ENCODE peak calls at places on chromosomes 1 and 21, in nine cellular contexts. One of them, this sample, is unnamed.

GRCh38 chr1:28365864-28366263 is 3.7 kb upstream of the PHACTR4 start:
- DNase-seq in stimulated activated CD8-positive, alpha-beta memory T cell treated with anti-CD3 and anti-CD28 coated beads, Interleukin-15, amount 100 ng/mL, for 24 hours: no peak
- DNase-seq in PC-9: peak; percentile 79
- DNase-seq in fibroblast of pulmonary artery: no peak
- DNase-seq in caudate nucleus: no peak
- DNase-seq in NCI-H1436: no peak
- DNase-seq in SW480: no peak
- DNase-seq in ureter: no peak
- DNase-seq in progenitor cell of endocrine pancreas: no peak
- DNase-seq in this sample: no peak

GRCh38 chr1:40824591-40825429 is 37.4 kb downstream of the CITED4 start:
- DNase-seq in fibroblast of pulmonary artery: peak; percentile 61
- DNase-seq in NCI-H1436: no peak
- DNase-seq in PC-9: no peak
- DNase-seq in ureter: no peak
- DNase-seq in SW480: no peak
- DNase-seq in caudate nucleus: no peak
- DNase-seq in progenitor cell of endocrine pancreas: no peak
- DNase-seq in stimulated activated CD8-positive, alpha-beta memory T cell treated with anti-CD3 and anti-CD28 coated beads, Interleukin-15, amount 100 ng/mL, for 24 hours: no peak
- DNase-seq in this sample: no peak

GRCh38 chr1:7993593-7994479 is 32.3 kb downstream of the ERRFI1 start:
- DNase-seq in caudate nucleus: no peak
- DNase-seq in progenitor cell of endocrine pancreas: no peak
- DNase-seq in ureter: no peak
- DNase-seq in fibroblast of pulmonary artery: peak; percentile 58
- DNase-seq in PC-9: no peak
- DNase-seq in NCI-H1436: no peak
- DNase-seq in stimulated activated CD8-positive, alpha-beta memory T cell treated with anti-CD3 and anti-CD28 coated beads, Interleukin-15, amount 100 ng/mL, for 24 hours: no peak
- DNase-seq in SW480: no peak
- DNase-seq in this sample: no peak

GRCh38 chr1:109134423-109134822 is 20.5 kb downstream of the ELAPOR1 start:
- DNase-seq in PC-9: peak; percentile 28
- DNase-seq in progenitor cell of endocrine pancreas: no peak
- DNase-seq in fibroblast of pulmonary artery: no peak
- DNase-seq in stimulated activated CD8-positive, alpha-beta memory T cell treated with anti-CD3 and anti-CD28 coated beads, Interleukin-15, amount 100 ng/mL, for 24 hours: no peak
- DNase-seq in ureter: no peak
- DNase-seq in SW480: no peak
- DNase-seq in caudate nucleus: no peak
- DNase-seq in NCI-H1436: no peak
- DNase-seq in this sample: no peak

GRCh38 chr21:34733866-34734265 is 65.1 kb downstream of the CLIC6 start:
- DNase-seq in caudate nucleus: no peak
- DNase-seq in SW480: no peak
- DNase-seq in fibroblast of pulmonary artery: no peak
- DNase-seq in stimulated activated CD8-positive, alpha-beta memory T cell treated with anti-CD3 and anti-CD28 coated beads, Interleukin-15, amount 100 ng/mL, for 24 hours: no peak
- DNase-seq in NCI-H1436: no peak
- DNase-seq in ureter: no peak
- DNase-seq in PC-9: no peak
- DNase-seq in progenitor cell of endocrine pancreas: no peak
- DNase-seq in this sample: no peak

GRCh38 chr1:155210304-155210703 is 1.8 kb downstream of the MTX1 start:
- DNase-seq in NCI-H1436: no peak
- DNase-seq in caudate nucleus: no peak
- DNase-seq in PC-9: no peak
- DNase-seq in progenitor cell of endocrine pancreas: no peak
- DNase-seq in fibroblast of pulmonary artery: no peak
- DNase-seq in stimulated activated CD8-positive, alpha-beta memory T cell treated with anti-CD3 and anti-CD28 coated beads, Interleukin-15, amount 100 ng/mL, for 24 hours: no peak
- DNase-seq in SW480: no peak
- DNase-seq in ureter: no peak
- DNase-seq in this sample: no peak

GRCh38 chr1:231781887-231782286 is 155.3 kb downstream of the DISC1 start:
- DNase-seq in progenitor cell of endocrine pancreas: no peak
- DNase-seq in caudate nucleus: no peak
- DNase-seq in stimulated activated CD8-positive, alpha-beta memory T cell treated with anti-CD3 and anti-CD28 coated beads, Interleukin-15, amount 100 ng/mL, for 24 hours: no peak
- DNase-seq in PC-9: no peak
- DNase-seq in SW480: no peak
- DNase-seq in fibroblast of pulmonary artery: peak; percentile 72
- DNase-seq in NCI-H1436: no peak
- DNase-seq in ureter: no peak
- DNase-seq in this sample: no peak

GRCh38 chr21:34582506-34583150 is 32.3 kb downstream of the RCAN1 start:
- DNase-seq in SW480: peak; percentile 48
- DNase-seq in ureter: no peak
- DNase-seq in progenitor cell of endocrine pancreas: no peak
- DNase-seq in fibroblast of pulmonary artery: peak; percentile 62
- DNase-seq in caudate nucleus: no peak
- DNase-seq in NCI-H1436: no peak
- DNase-seq in PC-9: peak; percentile 37
- DNase-seq in stimulated activated CD8-positive, alpha-beta memory T cell treated with anti-CD3 and anti-CD28 coated beads, Interleukin-15, amount 100 ng/mL, for 24 hours: no peak
- DNase-seq in this sample: no peak

GRCh38 chr1:200784576-200784975 is 45.9 kb downstream of the CAMSAP2 start:
- DNase-seq in fibroblast of pulmonary artery: no peak
- DNase-seq in stimulated activated CD8-positive, alpha-beta memory T cell treated with anti-CD3 and anti-CD28 coated beads, Interleukin-15, amount 100 ng/mL, for 24 hours: no peak
- DNase-seq in SW480: no peak
- DNase-seq in progenitor cell of endocrine pancreas: no peak
- DNase-seq in caudate nucleus: no peak
- DNase-seq in NCI-H1436: no peak
- DNase-seq in PC-9: no peak
- DNase-seq in ureter: no peak
- DNase-seq in this sample: no peak

GRCh38 chr1:1973716-1974642 is 29.6 kb downstream of the CFAP74 start:
- DNase-seq in NCI-H1436: no peak
- DNase-seq in stimulated activated CD8-positive, alpha-beta memory T cell treated with anti-CD3 and anti-CD28 coated beads, Interleukin-15, amount 100 ng/mL, for 24 hours: no peak
- DNase-seq in fibroblast of pulmonary artery: no peak
- DNase-seq in progenitor cell of endocrine pancreas: no peak
- DNase-seq in SW480: no peak
- DNase-seq in caudate nucleus: no peak
- DNase-seq in PC-9: no peak
- DNase-seq in ureter: no peak
- DNase-seq in this sample: no peak

GRCh38 chr1:8077602-8078001 is 51.5 kb upstream of the ERRFI1 start:
- DNase-seq in caudate nucleus: no peak
- DNase-seq in stimulated activated CD8-positive, alpha-beta memory T cell treated with anti-CD3 and anti-CD28 coated beads, Interleukin-15, amount 100 ng/mL, for 24 hours: no peak
- DNase-seq in progenitor cell of endocrine pancreas: no peak
- DNase-seq in fibroblast of pulmonary artery: no peak
- DNase-seq in NCI-H1436: no peak
- DNase-seq in ureter: no peak
- DNase-seq in PC-9: no peak
- DNase-seq in SW480: no peak
- DNase-seq in this sample: no peak

GRCh38 chr1:83115785-83116184 is 883.1 kb downstream of the TTLL7 start:
- DNase-seq in NCI-H1436: no peak
- DNase-seq in ureter: no peak
- DNase-seq in progenitor cell of endocrine pancreas: no peak
- DNase-seq in SW480: no peak
- DNase-seq in PC-9: no peak
- DNase-seq in stimulated activated CD8-positive, alpha-beta memory T cell treated with anti-CD3 and anti-CD28 coated beads, Interleukin-15, amount 100 ng/mL, for 24 hours: no peak
- DNase-seq in caudate nucleus: no peak
- DNase-seq in fibroblast of pulmonary artery: no peak
- DNase-seq in this sample: no peak

GRCh38 chr1:116569776-116570357 is 959 bp downstream of the CD58 start:
- DNase-seq in SW480: peak; percentile 62
- DNase-seq in stimulated activated CD8-positive, alpha-beta memory T cell treated with anti-CD3 and anti-CD28 coated beads, Interleukin-15, amount 100 ng/mL, for 24 hours: no peak
- DNase-seq in caudate nucleus: no peak
- DNase-seq in ureter: peak; percentile 60
- DNase-seq in NCI-H1436: no peak
- DNase-seq in PC-9: peak; percentile 78
- DNase-seq in fibroblast of pulmonary artery: no peak
- DNase-seq in progenitor cell of endocrine pancreas: no peak
- DNase-seq in this sample: no peak

GRCh38 chr1:43001434-43001833 is 42.8 kb upstream of the SLC2A1 start:
- DNase-seq in caudate nucleus: no peak
- DNase-seq in PC-9: no peak
- DNase-seq in fibroblast of pulmonary artery: no peak
- DNase-seq in ureter: no peak
- DNase-seq in progenitor cell of endocrine pancreas: no peak
- DNase-seq in stimulated activated CD8-positive, alpha-beta memory T cell treated with anti-CD3 and anti-CD28 coated beads, Interleukin-15, amount 100 ng/mL, for 24 hours: no peak
- DNase-seq in SW480: no peak
- DNase-seq in NCI-H1436: no peak
- DNase-seq in this sample: no peak

GRCh38 chr1:87644500-87645245 is 316.0 kb downstream of the LMO4 start:
- DNase-seq in NCI-H1436: no peak
- DNase-seq in caudate nucleus: no peak
- DNase-seq in ureter: no peak
- DNase-seq in progenitor cell of endocrine pancreas: no peak
- DNase-seq in SW480: peak; percentile 85
- DNase-seq in PC-9: peak; percentile 73
- DNase-seq in fibroblast of pulmonary artery: peak; percentile 47
- DNase-seq in stimulated activated CD8-positive, alpha-beta memory T cell treated with anti-CD3 and anti-CD28 coated beads, Interleukin-15, amount 100 ng/mL, for 24 hours: no peak
- DNase-seq in this sample: no peak

GRCh38 chr1:200180821-200181220 is 153.3 kb downstream of the NR5A2 start:
- DNase-seq in ureter: no peak
- DNase-seq in NCI-H1436: no peak
- DNase-seq in caudate nucleus: no peak
- DNase-seq in progenitor cell of endocrine pancreas: no peak
- DNase-seq in PC-9: no peak
- DNase-seq in SW480: no peak
- DNase-seq in stimulated activated CD8-positive, alpha-beta memory T cell treated with anti-CD3 and anti-CD28 coated beads, Interleukin-15, amount 100 ng/mL, for 24 hours: no peak
- DNase-seq in fibroblast of pulmonary artery: peak; percentile 64
- DNase-seq in this sample: no peak

GRCh38 chr1:2979191-2980072 is 41.8 kb upstream of the ACTRT2 start:
- DNase-seq in NCI-H1436: no peak
- DNase-seq in caudate nucleus: no peak
- DNase-seq in SW480: no peak
- DNase-seq in fibroblast of pulmonary artery: no peak
- DNase-seq in PC-9: no peak
- DNase-seq in progenitor cell of endocrine pancreas: no peak
- DNase-seq in stimulated activated CD8-positive, alpha-beta memory T cell treated with anti-CD3 and anti-CD28 coated beads, Interleukin-15, amount 100 ng/mL, for 24 hours: no peak
- DNase-seq in ureter: no peak
- DNase-seq in this sample: no peak

GRCh38 chr1:161816201-161816600 is 50.1 kb downstream of the ATF6 start:
- DNase-seq in progenitor cell of endocrine pancreas: no peak
- DNase-seq in ureter: no peak
- DNase-seq in SW480: no peak
- DNase-seq in NCI-H1436: no peak
- DNase-seq in fibroblast of pulmonary artery: peak; percentile 28
- DNase-seq in caudate nucleus: no peak
- DNase-seq in PC-9: no peak
- DNase-seq in stimulated activated CD8-positive, alpha-beta memory T cell treated with anti-CD3 and anti-CD28 coated beads, Interleukin-15, amount 100 ng/mL, for 24 hours: no peak
- DNase-seq in this sample: peak; percentile 27

GRCh38 chr1:245277276-245277675 is 122.5 kb downstream of the KIF26B start:
- DNase-seq in progenitor cell of endocrine pancreas: no peak
- DNase-seq in ureter: no peak
- DNase-seq in fibroblast of pulmonary artery: no peak
- DNase-seq in PC-9: no peak
- DNase-seq in caudate nucleus: no peak
- DNase-seq in stimulated activated CD8-positive, alpha-beta memory T cell treated with anti-CD3 and anti-CD28 coated beads, Interleukin-15, amount 100 ng/mL, for 24 hours: no peak
- DNase-seq in NCI-H1436: no peak
- DNase-seq in SW480: no peak
- DNase-seq in this sample: no peak

GRCh38 chr1:19725606-19726005 is 60.9 kb downstream of the HTR6 start:
- DNase-seq in caudate nucleus: no peak
- DNase-seq in PC-9: no peak
- DNase-seq in SW480: no peak
- DNase-seq in progenitor cell of endocrine pancreas: no peak
- DNase-seq in NCI-H1436: no peak
- DNase-seq in stimulated activated CD8-positive, alpha-beta memory T cell treated with anti-CD3 and anti-CD28 coated beads, Interleukin-15, amount 100 ng/mL, for 24 hours: no peak
- DNase-seq in ureter: no peak
- DNase-seq in fibroblast of pulmonary artery: no peak
- DNase-seq in this sample: no peak

GRCh38 chr1:109617291-109617801 is 2.1 kb downstream of the GNAT2 start:
- DNase-seq in progenitor cell of endocrine pancreas: no peak
- DNase-seq in caudate nucleus: no peak
- DNase-seq in fibroblast of pulmonary artery: peak; percentile 96
- DNase-seq in ureter: no peak
- DNase-seq in stimulated activated CD8-positive, alpha-beta memory T cell treated with anti-CD3 and anti-CD28 coated beads, Interleukin-15, amount 100 ng/mL, for 24 hours: no peak
- DNase-seq in PC-9: peak; percentile 80
- DNase-seq in NCI-H1436: no peak
- DNase-seq in SW480: peak; percentile 87
- DNase-seq in this sample: no peak

GRCh38 chr21:43782741-43783700 is 6.4 kb upstream of the RRP1 start:
- DNase-seq in PC-9: peak; percentile 92
- DNase-seq in SW480: no peak
- DNase-seq in fibroblast of pulmonary artery: no peak
- DNase-seq in ureter: no peak
- DNase-seq in NCI-H1436: no peak
- DNase-seq in stimulated activated CD8-positive, alpha-beta memory T cell treated with anti-CD3 and anti-CD28 coated beads, Interleukin-15, amount 100 ng/mL, for 24 hours: no peak
- DNase-seq in caudate nucleus: no peak
- DNase-seq in progenitor cell of endocrine pancreas: no peak
- DNase-seq in this sample: no peak

GRCh38 chr21:36747815-36748381 is 49.0 kb downstream of the SIM2 start:
- DNase-seq in NCI-H1436: no peak
- DNase-seq in progenitor cell of endocrine pancreas: peak; percentile 85
- DNase-seq in stimulated activated CD8-positive, alpha-beta memory T cell treated with anti-CD3 and anti-CD28 coated beads, Interleukin-15, amount 100 ng/mL, for 24 hours: peak; percentile 9
- DNase-seq in PC-9: no peak
- DNase-seq in fibroblast of pulmonary artery: peak; percentile 42
- DNase-seq in SW480: peak; percentile 65
- DNase-seq in ureter: no peak
- DNase-seq in caudate nucleus: peak; percentile 28
- DNase-seq in this sample: no peak

GRCh38 chr21:39452207-39452964 is 616 bp downstream of the SH3BGR start:
- DNase-seq in ureter: no peak
- DNase-seq in caudate nucleus: peak; percentile 40
- DNase-seq in progenitor cell of endocrine pancreas: no peak
- DNase-seq in PC-9: no peak
- DNase-seq in SW480: peak; percentile 81
- DNase-seq in NCI-H1436: no peak
- DNase-seq in fibroblast of pulmonary artery: peak; percentile 80
- DNase-seq in stimulated activated CD8-positive, alpha-beta memory T cell treated with anti-CD3 and anti-CD28 coated beads, Interleukin-15, amount 100 ng/mL, for 24 hours: no peak
- DNase-seq in this sample: peak; percentile 30

GRCh38 chr1:153125536-153125935 is 12.2 kb upstream of the SPRR2F start:
- DNase-seq in progenitor cell of endocrine pancreas: no peak
- DNase-seq in SW480: no peak
- DNase-seq in PC-9: no peak
- DNase-seq in NCI-H1436: no peak
- DNase-seq in ureter: no peak
- DNase-seq in fibroblast of pulmonary artery: no peak
- DNase-seq in caudate nucleus: no peak
- DNase-seq in stimulated activated CD8-positive, alpha-beta memory T cell treated with anti-CD3 and anti-CD28 coated beads, Interleukin-15, amount 100 ng/mL, for 24 hours: no peak
- DNase-seq in this sample: no peak

GRCh38 chr1:11316701-11317100 is 43.7 kb downstream of the UBIAD1 start:
- DNase-seq in progenitor cell of endocrine pancreas: no peak
- DNase-seq in fibroblast of pulmonary artery: peak; percentile 13
- DNase-seq in ureter: peak; percentile 67
- DNase-seq in caudate nucleus: no peak
- DNase-seq in NCI-H1436: no peak
- DNase-seq in PC-9: no peak
- DNase-seq in SW480: no peak
- DNase-seq in stimulated activated CD8-positive, alpha-beta memory T cell treated with anti-CD3 and anti-CD28 coated beads, Interleukin-15, amount 100 ng/mL, for 24 hours: no peak
- DNase-seq in this sample: no peak

GRCh38 chr1:195590649-195591048 is 1017.6 kb downstream of the KCNT2 start:
- DNase-seq in ureter: no peak
- DNase-seq in progenitor cell of endocrine pancreas: no peak
- DNase-seq in SW480: no peak
- DNase-seq in fibroblast of pulmonary artery: no peak
- DNase-seq in stimulated activated CD8-positive, alpha-beta memory T cell treated with anti-CD3 and anti-CD28 coated beads, Interleukin-15, amount 100 ng/mL, for 24 hours: no peak
- DNase-seq in NCI-H1436: no peak
- DNase-seq in PC-9: no peak
- DNase-seq in caudate nucleus: no peak
- DNase-seq in this sample: no peak

GRCh38 chr21:35520302-35520701 is 471.2 kb upstream of the RUNX1 start:
- DNase-seq in stimulated activated CD8-positive, alpha-beta memory T cell treated with anti-CD3 and anti-CD28 coated beads, Interleukin-15, amount 100 ng/mL, for 24 hours: no peak
- DNase-seq in ureter: no peak
- DNase-seq in caudate nucleus: no peak
- DNase-seq in NCI-H1436: no peak
- DNase-seq in progenitor cell of endocrine pancreas: no peak
- DNase-seq in SW480: no peak
- DNase-seq in fibroblast of pulmonary artery: no peak
- DNase-seq in PC-9: no peak
- DNase-seq in this sample: no peak

GRCh38 chr1:2976180-2976562 is 45.1 kb upstream of the ACTRT2 start:
- DNase-seq in stimulated activated CD8-positive, alpha-beta memory T cell treated with anti-CD3 and anti-CD28 coated beads, Interleukin-15, amount 100 ng/mL, for 24 hours: no peak
- DNase-seq in PC-9: no peak
- DNase-seq in caudate nucleus: no peak
- DNase-seq in progenitor cell of endocrine pancreas: no peak
- DNase-seq in fibroblast of pulmonary artery: no peak
- DNase-seq in ureter: no peak
- DNase-seq in NCI-H1436: no peak
- DNase-seq in SW480: no peak
- DNase-seq in this sample: no peak

GRCh38 chr1:6961905-6962304 is 176.7 kb downstream of the CAMTA1 start:
- DNase-seq in PC-9: no peak
- DNase-seq in ureter: no peak
- DNase-seq in SW480: no peak
- DNase-seq in NCI-H1436: no peak
- DNase-seq in fibroblast of pulmonary artery: no peak
- DNase-seq in caudate nucleus: no peak
- DNase-seq in stimulated activated CD8-positive, alpha-beta memory T cell treated with anti-CD3 and anti-CD28 coated beads, Interleukin-15, amount 100 ng/mL, for 24 hours: no peak
- DNase-seq in progenitor cell of endocrine pancreas: no peak
- DNase-seq in this sample: no peak

GRCh38 chr1:54317084-54317483 is 89.1 kb downstream of the SSBP3 start:
- DNase-seq in progenitor cell of endocrine pancreas: no peak
- DNase-seq in caudate nucleus: no peak
- DNase-seq in SW480: no peak
- DNase-seq in ureter: no peak
- DNase-seq in stimulated activated CD8-positive, alpha-beta memory T cell treated with anti-CD3 and anti-CD28 coated beads, Interleukin-15, amount 100 ng/mL, for 24 hours: no peak
- DNase-seq in NCI-H1436: no peak
- DNase-seq in PC-9: no peak
- DNase-seq in fibroblast of pulmonary artery: no peak
- DNase-seq in this sample: no peak